ENCODE peak calls at places on chromosomes 5 and 9, in seven cellular contexts. T is kidney epithelial cell, J is ascending aorta, O is thyroid gland, E is BJ, R is spleen, P is esophagus muscularis mucosa. U is an unnamed sample.

GRCh38 chr9:122221223-122221811 is 7.4 kb downstream of the LHX6 start:
- DNase-seq in P (no peak), O (no peak), E (no peak), T (no peak), R (no peak), J (no peak), U (no peak)

GRCh38 chr5:26700759-26701384 is 337.5 kb downstream of the CDH9 start:
- DNase-seq in P (no peak), J (no peak), T (no peak), R (no peak), O (no peak), E (no peak), U (peak; percentile 69)

GRCh38 chr5:136006164-136006563 is 22.6 kb upstream of the TGFBI start:
- DNase-seq in O (no peak), E (no peak), J (no peak), T (no peak), P (no peak), R (no peak), U (peak; percentile 46)

GRCh38 chr5:75668988-75669760 is 48.1 kb downstream of the POC5 start:
- DNase-seq in P (no peak), E (no peak), O (peak; percentile 39), J (no peak), R (peak; percentile 79), T (no peak), U (peak; percentile 19)

GRCh38 chr9:131733601-131734061 is 6.2 kb downstream of the RAPGEF1 start:
- DNase-seq in O (peak; percentile 33), J (peak; percentile 85), R (no peak), E (peak; percentile 68), P (no peak), T (peak; percentile 99), U (no peak)

GRCh38 chr5:149796836-149797235 is 66.7 kb downstream of the PPARGC1B start:
- DNase-seq in E (no peak), P (no peak), T (no peak), J (no peak), R (no peak), O (no peak), U (no peak)

GRCh38 chr5:179272326-179273073 is 72.8 kb downstream of the ADAMTS2 start:
- DNase-seq in P (no peak), E (no peak), T (no peak), O (no peak), R (peak; percentile 67), J (peak; percentile 60), U (no peak)

GRCh38 chr9:90860382-90860781 is 58.8 kb downstream of the SYK start:
- DNase-seq in T (no peak), O (no peak), P (no peak), J (no peak), E (no peak), R (no peak), U (no peak)

GRCh38 chr5:138663009-138663408 is 87.8 kb upstream of the HSPA9 start:
- DNase-seq in T (no peak), P (no peak), O (no peak), R (no peak), J (peak; percentile 52), E (no peak), U (no peak)

GRCh38 chr9:80699551-80699998 is 989.8 kb downstream of the TLE1 start:
- DNase-seq in J (no peak), T (peak; percentile 92), E (no peak), O (no peak), P (no peak), R (no peak), U (no peak)

GRCh38 chr5:179864686-179865085 is 6.1 kb upstream of the MRNIP start:
- DNase-seq in E (no peak), O (no peak), R (peak; percentile 63), P (no peak), J (no peak), T (no peak), U (no peak)

GRCh38 chr9:128202648-128203023 is 543 bp upstream of the DNM1 start:
- DNase-seq in O (no peak), R (no peak), T (no peak), P (no peak), E (no peak), J (no peak), U (no peak)

GRCh38 chr9:128204858-128205257 is 1.7 kb downstream of the DNM1 start:
- DNase-seq in J (no peak), P (no peak), E (no peak), T (no peak), O (no peak), R (no peak), U (no peak)

GRCh38 chr9:128203024-128203841 is at the start of gene DNM1:
- DNase-seq in P (no peak), E (no peak), R (peak; percentile 93), J (no peak), T (no peak), O (peak; percentile 60), U (peak; percentile 52)

GRCh38 chr9:128205296-128205944 is 2.2 kb downstream of the DNM1 start:
- DNase-seq in P (no peak), T (no peak), R (no peak), J (no peak), E (no peak), O (no peak), U (no peak)

DNA sequence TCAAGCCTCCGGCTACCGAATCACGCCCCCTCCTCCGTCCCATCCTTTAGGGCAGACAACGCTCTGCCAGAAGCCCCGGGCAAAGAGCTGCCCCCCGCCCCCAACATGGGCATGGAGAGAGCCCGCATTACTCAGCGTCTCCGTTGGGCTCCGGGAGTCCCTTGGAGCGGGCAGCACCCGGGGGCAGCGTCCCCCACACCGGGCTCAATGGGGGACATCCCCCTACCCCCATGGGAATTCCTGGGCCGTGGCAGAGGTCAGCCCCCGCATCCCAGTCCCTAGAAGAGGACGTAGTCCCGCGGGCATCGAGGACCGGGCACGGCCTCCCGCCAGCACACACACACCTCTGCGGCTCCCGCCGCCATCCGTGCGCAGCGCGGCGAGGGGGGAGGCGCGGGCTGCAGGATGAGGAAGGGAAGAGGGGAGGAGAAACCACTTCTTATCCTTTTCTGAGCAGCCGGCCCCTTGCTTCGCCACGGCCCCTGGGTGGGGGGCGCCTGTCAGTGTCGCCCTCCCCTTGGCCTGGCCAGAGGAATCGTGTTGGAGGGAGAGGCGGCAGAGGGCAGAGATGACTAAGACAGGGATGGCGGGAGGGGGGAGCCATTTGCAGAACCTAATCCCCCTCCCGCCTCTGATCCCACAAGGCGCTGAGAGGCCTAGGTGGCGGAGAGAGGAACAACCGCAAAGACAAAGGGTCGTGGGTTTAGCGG is 818 bp downstream of the DNM1 start:
- DNase-seq in T (no peak), E (no peak), R (no peak), O (no peak), J (no peak), P (no peak), U (no peak)
- TF ChIP-seq CTCF in T (peak; percentile 3), E (no peak), R (no peak), O (no peak), J (no peak), P (no peak), U (no peak)

DNA sequence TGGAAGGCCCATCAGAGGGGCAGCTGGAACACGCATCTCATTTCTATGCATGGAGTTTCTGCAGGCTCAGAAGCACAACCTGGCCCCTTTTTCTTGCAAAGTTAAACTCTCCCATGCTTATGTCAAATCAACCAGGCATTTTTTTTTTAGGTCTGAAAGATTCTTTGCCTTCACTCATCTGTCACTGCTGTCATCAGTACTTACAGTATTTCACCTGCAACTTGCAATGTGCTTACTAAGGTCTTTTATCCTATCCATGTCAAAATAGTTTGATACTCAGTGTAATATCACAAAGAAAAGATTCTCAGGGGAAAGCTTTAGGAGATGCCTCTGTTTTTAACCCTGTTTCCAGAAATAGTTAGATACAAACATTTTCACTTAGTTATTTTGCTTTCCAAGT is 428.1 kb downstream of the IRX1 start:
- DNase-seq in R (no peak), E (no peak), T (no peak), P (no peak), J (no peak), O (no peak), U (no peak)
- H3K27me3 ChIP-seq in R (no peaks in the 10 kb centered on the region), E (no peaks in the 10 kb centered on the region), T (no peaks in the 10 kb centered on the region), P (no peaks in the 10 kb centered on the region), J (no peaks in the 10 kb centered on the region), O (no peaks in the 10 kb centered on the region), U (no peaks in the 10 kb centered on the region)

GRCh38 chr5:168932400-168932799 is 353.2 kb upstream of the PANK3 start:
- DNase-seq in R (no peak), O (no peak), T (no peak), J (no peak), E (no peak), P (no peak), U (no peak)

GRCh38 chr5:168935183-168935582 is 356.0 kb upstream of the PANK3 start:
- DNase-seq in E (no peak), J (no peak), T (no peak), R (no peak), O (no peak), P (no peak), U (no peak)

GRCh38 chr5:168931638-168932345 is 352.6 kb upstream of the PANK3 start:
- DNase-seq in O (no peak), E (peak; percentile 35), R (no peak), P (no peak), J (no peak), T (peak; percentile 86), U (no peak)

GRCh38 chr5:168936511-168936910 is 357.3 kb upstream of the PANK3 start:
- DNase-seq in P (no peak), T (no peak), O (no peak), R (no peak), E (no peak), J (no peak), U (no peak)

GRCh38 chr5:168934186-168934585 is 355.0 kb upstream of the PANK3 start:
- DNase-seq in J (no peak), O (no peak), E (no peak), P (no peak), R (no peak), T (peak; percentile 34), U (no peak)
- TF ChIP-seq CTCF in J (no peak), O (no peak), E (no peak), P (no peak), R (no peak), T (no peak), U (no peak)

GRCh38 chr9:123996731-123997421 is 14.7 kb upstream of the LHX2 start:
- DNase-seq in J (no peak), P (no peak), O (peak; percentile 58), R (peak; percentile 75), E (no peak), T (no peak), U (peak; percentile 50)
- H3K27me3 ChIP-seq in J (peaks cover 17% of the 10 kb centered on the region), P (peaks cover 57% of the 10 kb centered on the region), O (peaks cover 47% of the 10 kb centered on the region), R (no peaks in the 10 kb centered on the region), E (peaks cover 60% of the 10 kb centered on the region), T (peaks cover 67% of the 10 kb centered on the region), U (no peaks in the 10 kb centered on the region)

GRCh38 chr5:1763548-1763911 is 36.1 kb downstream of the MRPL36 start:
- DNase-seq in E (peak; percentile 15), O (no peak), P (no peak), J (peak; percentile 22), T (no peak), R (peak; percentile 67), U (peak; percentile 48)
- TF ChIP-seq CTCF in E (peak; percentile 93), O (peak; percentile 20), P (peak; percentile 37), J (peak; percentile 10), T (peak; percentile 77), R (peak; percentile 69), U (no peak)

U was measured in testis.